ENCODE peak calls at places on chromosome 17, in five cellular contexts. K, P, Z, F and O are unnamed samples.

GRCh38 chr17:7756968-7757367 is 39.4 kb downstream of the DNAH2 start:
- DNase-seq in K (no peak), P (no peak), Z (no peak), F (no peak), O (no peak)

GRCh38 chr17:5413682-5414081 is 5.8 kb downstream of the NUP88 start:
- DNase-seq in K (no peak), P (peak; percentile 93), Z (no peak), F (no peak), O (peak; percentile 48)

GRCh38 chr17:68033636-68034451 is 1.7 kb upstream of the KPNA2 start:
- DNase-seq in K (no peak), P (peak; percentile 61), Z (peak; percentile 65), F (no peak), O (peak; percentile 16)

GRCh38 chr17:76240461-76241204 is at the start of gene RNF157:
- DNase-seq in K (peak; percentile 42), P (peak; percentile 43), Z (peak; percentile 61), F (peak; percentile 44), O (peak; percentile 76)

GRCh38 chr17:63700528-63701441 is 860 bp upstream of the LIMD2 start:
- DNase-seq in K (peak; percentile 28), P (peak; percentile 44), Z (no peak), F (peak; percentile 30), O (peak; percentile 83)

GRCh38 chr17:61816538-61816937 is 46.8 kb downstream of the BRIP1 start:
- DNase-seq in K (no peak), P (peak; percentile 14), Z (no peak), F (no peak), O (no peak)

GRCh38 chr17:31369266-31369665 is 22.2 kb upstream of the RAB11FIP4 start:
- DNase-seq in K (no peak), P (peak; percentile 63), Z (no peak), F (no peak), O (no peak)

GRCh38 chr17:56289321-56289720 is 136.0 kb downstream of the ANKFN1 start:
- DNase-seq in K (no peak), P (no peak), Z (no peak), F (no peak), O (no peak)

GRCh38 chr17:60390223-60390622 is 1.7 kb downstream of the USP32 start:
- DNase-seq in K (no peak), P (peak; percentile 38), Z (peak; percentile 37), F (no peak), O (no peak)

GRCh38 chr17:6413073-6413472 is 21.8 kb downstream of the AIPL1 start:
- DNase-seq in K (no peak), P (peak; percentile 65), Z (peak; percentile 60), F (peak; percentile 71), O (peak; percentile 54)